ENCODE peak calls at places on chromosomes 11 and 22, in six cellular contexts. One of them, this sample, is unnamed.

GRCh38 chr11:126891556-126892217 is 108.9 kb downstream of the KIRREL3 start:
- DNase-seq in mesenchymal stem cell: no peak
- DNase-seq in H1: no peak
- DNase-seq in IMR-90: no peak
- DNase-seq in mesendoderm: no peak
- DNase-seq in neuronal stem cell: no peak
- DNase-seq in this sample: no peak

GRCh38 chr11:128399186-128399585 is 188.2 kb downstream of the ETS1 start:
- DNase-seq in H1: no peak
- DNase-seq in mesenchymal stem cell: peak
- DNase-seq in IMR-90: peak
- DNase-seq in neuronal stem cell: no peak
- DNase-seq in mesendoderm: peak
- DNase-seq in this sample: no peak

GRCh38 chr11:119368121-119369034 is 13.1 kb downstream of the USP2 start:
- DNase-seq in neuronal stem cell: no peak
- DNase-seq in IMR-90: peak
- DNase-seq in mesenchymal stem cell: peak
- DNase-seq in H1: no peak
- DNase-seq in mesendoderm: no peak
- DNase-seq in this sample: no peak

GRCh38 chr11:116650052-116650451 is 122.7 kb downstream of the BUD13 start:
- DNase-seq in mesenchymal stem cell: no peak
- DNase-seq in H1: no peak
- DNase-seq in neuronal stem cell: no peak
- DNase-seq in IMR-90: no peak
- DNase-seq in mesendoderm: no peak
- DNase-seq in this sample: peak

GRCh38 chr11:117572129-117572528 is 224.9 kb downstream of the DSCAML1 start:
- DNase-seq in H1: no peak
- DNase-seq in mesendoderm: no peak
- DNase-seq in IMR-90: no peak
- DNase-seq in neuronal stem cell: no peak
- DNase-seq in mesenchymal stem cell: no peak
- DNase-seq in this sample: no peak

GRCh38 chr11:25515576-25515975 is 816.4 kb upstream of the ANO3 start:
- DNase-seq in IMR-90: no peak
- DNase-seq in H1: no peak
- DNase-seq in neuronal stem cell: no peak
- DNase-seq in mesendoderm: no peak
- DNase-seq in mesenchymal stem cell: no peak
- DNase-seq in this sample: no peak

GRCh38 chr22:31451709-31452571 is 37.7 kb downstream of the EIF4ENIF1 start:
- DNase-seq in mesenchymal stem cell: peak
- DNase-seq in IMR-90: peak
- DNase-seq in H1: no peak
- DNase-seq in mesendoderm: peak
- DNase-seq in neuronal stem cell: no peak
- DNase-seq in this sample: no peak

GRCh38 chr11:134626032-134626431 is 214.0 kb upstream of the B3GAT1 start:
- DNase-seq in mesendoderm: no peak
- DNase-seq in mesenchymal stem cell: no peak
- DNase-seq in neuronal stem cell: no peak
- DNase-seq in IMR-90: no peak
- DNase-seq in H1: no peak
- DNase-seq in this sample: no peak

GRCh38 chr11:35433588-35433987 is 14.2 kb upstream of the SLC1A2 start:
- DNase-seq in neuronal stem cell: no peak
- DNase-seq in H1: no peak
- DNase-seq in IMR-90: no peak
- DNase-seq in mesenchymal stem cell: no peak
- DNase-seq in mesendoderm: no peak
- DNase-seq in this sample: no peak

GRCh38 chr22:23278883-23279675 is 98.8 kb downstream of the BCR start:
- DNase-seq in neuronal stem cell: no peak
- DNase-seq in mesendoderm: no peak
- DNase-seq in IMR-90: no peak
- DNase-seq in mesenchymal stem cell: no peak
- DNase-seq in H1: no peak
- DNase-seq in this sample: no peak

GRCh38 chr22:36324414-36324813 is 63.4 kb downstream of the MYH9 start:
- DNase-seq in neuronal stem cell: no peak
- DNase-seq in mesendoderm: no peak
- DNase-seq in mesenchymal stem cell: no peak
- DNase-seq in H1: no peak
- DNase-seq in IMR-90: no peak
- DNase-seq in this sample: no peak

GRCh38 chr11:119094816-119095065 is 6.9 kb downstream of the DPAGT1 start:
- DNase-seq in mesendoderm: no peak
- DNase-seq in mesenchymal stem cell: peak
- DNase-seq in neuronal stem cell: peak
- DNase-seq in IMR-90: peak
- DNase-seq in H1: no peak
- DNase-seq in this sample: no peak

GRCh38 chr22:22507743-22508273 is 734 bp downstream of the ZNF280B start:
- DNase-seq in IMR-90: no peak
- DNase-seq in H1: no peak
- DNase-seq in mesendoderm: peak
- DNase-seq in mesenchymal stem cell: no peak
- DNase-seq in neuronal stem cell: no peak
- DNase-seq in this sample: no peak

GRCh38 chr11:68256331-68256741 is 15.4 kb downstream of the C11orf24 start:
- DNase-seq in neuronal stem cell: no peak
- DNase-seq in mesenchymal stem cell: peak
- DNase-seq in H1: no peak
- DNase-seq in IMR-90: peak
- DNase-seq in mesendoderm: no peak
- DNase-seq in this sample: no peak

GRCh38 chr11:1006762-1007161 is 29.8 kb downstream of the MUC6 start:
- DNase-seq in mesendoderm: no peak
- DNase-seq in mesenchymal stem cell: no peak
- DNase-seq in IMR-90: no peak
- DNase-seq in H1: no peak
- DNase-seq in neuronal stem cell: no peak
- DNase-seq in this sample: no peak

DNA sequence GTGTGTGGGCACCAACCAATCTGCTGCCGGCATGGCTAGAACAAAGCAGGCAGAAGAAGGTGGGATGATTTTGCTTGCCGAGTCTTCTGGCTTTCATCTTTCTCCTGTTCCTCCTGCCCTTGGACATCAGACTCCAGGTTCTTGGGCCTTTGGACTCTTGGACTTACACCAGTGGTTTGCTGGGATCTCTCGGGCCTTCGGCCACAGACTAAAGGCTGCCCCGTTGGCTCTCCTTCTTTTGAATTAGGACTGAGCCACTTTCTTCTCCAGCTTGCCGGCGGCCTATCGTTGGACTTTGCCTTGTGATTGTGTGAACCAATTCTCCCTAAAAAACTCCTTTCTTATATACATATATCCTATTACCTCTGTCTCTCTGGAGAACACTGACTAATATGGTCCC is 128.1 kb upstream of the TEAD1 start:
- DNase-seq in H1: no peak
- DNase-seq in neuronal stem cell: no peak
- DNase-seq in mesenchymal stem cell: no peak
- DNase-seq in mesendoderm: no peak
- DNase-seq in IMR-90: no peak
- DNase-seq in this sample: no peak
- H2AK5ac ChIP-seq in H1: no peak
- H2AK5ac ChIP-seq in neuronal stem cell: no peak
- H2AK5ac ChIP-seq in mesenchymal stem cell: no peak
- H2AK5ac ChIP-seq in mesendoderm: no peak
- H2AK5ac ChIP-seq in IMR-90: peak
- H2AK5ac ChIP-seq in this sample: no peak

GRCh38 chr11:6876325-6876724 is at the start of gene OR10A4:
- DNase-seq in neuronal stem cell: no peak
- DNase-seq in mesendoderm: no peak
- DNase-seq in mesenchymal stem cell: no peak
- DNase-seq in H1: no peak
- DNase-seq in IMR-90: no peak
- DNase-seq in this sample: no peak
- H3K23ac ChIP-seq in neuronal stem cell: no peak
- H3K23ac ChIP-seq in mesendoderm: no peak
- H3K23ac ChIP-seq in mesenchymal stem cell: no peak
- H3K23ac ChIP-seq in H1: no peak
- H3K23ac ChIP-seq in IMR-90: no peak
- H3K23ac ChIP-seq in this sample: no peak

DNA sequence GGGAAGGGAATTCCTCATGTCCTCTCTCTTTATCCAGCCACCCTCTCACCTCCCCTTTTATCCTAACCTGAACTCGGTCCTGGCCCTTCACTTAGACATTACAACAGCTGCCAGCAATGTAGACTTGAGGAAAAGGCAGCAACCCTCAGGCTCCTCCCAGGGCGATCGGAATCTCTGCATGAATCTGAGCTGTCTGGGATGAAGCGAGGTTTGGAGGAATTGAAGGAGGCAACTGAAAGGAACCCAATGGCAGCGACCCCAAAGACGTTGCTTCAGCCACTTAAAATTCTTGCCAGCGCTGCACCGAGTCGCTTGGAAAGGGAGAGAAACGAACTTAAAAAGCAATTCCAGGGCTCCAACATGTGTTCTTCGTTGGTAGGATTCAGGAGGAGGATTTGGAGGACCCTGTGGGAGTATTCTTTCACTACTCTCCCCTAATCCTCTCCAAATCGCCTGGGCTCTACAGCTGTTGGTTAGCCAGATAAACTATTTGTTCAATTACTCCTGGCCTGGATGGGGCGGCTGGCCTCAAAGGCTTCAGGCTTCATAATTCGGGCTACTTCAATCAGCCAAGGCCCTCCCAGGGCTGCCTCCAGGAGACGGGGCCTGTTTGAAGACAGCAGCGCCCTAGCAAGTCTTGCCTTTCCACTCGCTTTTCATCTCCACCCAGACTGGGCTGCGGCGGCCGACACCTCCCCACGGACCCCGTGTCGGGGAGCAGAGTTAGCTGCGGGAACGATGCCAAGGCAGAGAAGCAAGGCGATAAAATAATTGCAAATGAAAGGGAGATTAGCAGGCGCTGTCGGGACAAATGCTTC is 72.4 kb upstream of the TMEM45B start:
- DNase-seq in H1: no peak
- DNase-seq in mesenchymal stem cell: no peak
- DNase-seq in neuronal stem cell: no peak
- DNase-seq in IMR-90: no peak
- DNase-seq in mesendoderm: peak
- DNase-seq in this sample: no peak
- H2AK5ac ChIP-seq in H1: no peak
- H2AK5ac ChIP-seq in mesenchymal stem cell: no peak
- H2AK5ac ChIP-seq in neuronal stem cell: peak
- H2AK5ac ChIP-seq in IMR-90: no peak
- H2AK5ac ChIP-seq in mesendoderm: no peak
- H2AK5ac ChIP-seq in this sample: no peak

DNA sequence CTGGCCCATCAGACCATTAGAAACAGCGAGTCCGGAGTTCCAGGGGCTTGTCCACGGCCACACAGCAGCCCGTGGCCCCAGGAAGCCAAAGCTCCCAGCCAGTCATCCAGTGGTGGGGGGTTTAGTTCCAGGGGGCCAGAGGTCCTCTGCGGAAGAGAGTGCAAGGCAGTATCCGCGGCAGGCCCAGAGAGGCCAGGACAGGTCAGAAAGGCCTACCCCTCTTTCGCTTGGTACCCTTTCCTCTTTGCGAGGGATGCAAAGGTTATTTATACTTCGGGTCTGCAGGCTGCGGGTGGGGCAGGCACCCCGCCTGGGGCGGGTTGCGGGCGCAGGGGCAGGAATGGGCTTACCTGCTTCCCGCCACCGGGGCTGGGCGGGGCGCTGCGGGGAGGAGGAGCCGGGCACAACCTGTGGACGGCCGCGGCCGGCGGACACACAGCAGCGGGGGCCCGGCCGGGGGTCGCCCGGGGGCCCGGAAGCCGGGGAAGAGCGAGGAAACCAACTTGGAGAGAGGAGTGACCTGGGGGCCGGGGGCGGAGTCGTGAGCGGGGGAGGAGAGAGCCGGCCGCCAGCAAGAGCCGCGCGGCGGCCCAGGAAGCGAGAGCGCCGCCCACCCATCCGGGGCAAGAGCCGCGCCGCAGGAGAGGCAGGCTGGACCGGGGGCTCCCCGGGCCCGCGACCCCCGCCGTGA is at the start of gene SH3BP1:
- DNase-seq in mesendoderm: peak
- DNase-seq in neuronal stem cell: no peak
- DNase-seq in H1: no peak
- DNase-seq in mesenchymal stem cell: peak
- DNase-seq in IMR-90: no peak
- DNase-seq in this sample: peak
- H3K23ac ChIP-seq in mesendoderm: peak
- H3K23ac ChIP-seq in neuronal stem cell: peak
- H3K23ac ChIP-seq in H1: no peak
- H3K23ac ChIP-seq in mesenchymal stem cell: peak
- H3K23ac ChIP-seq in IMR-90: peak
- H3K23ac ChIP-seq in this sample: no peak

GRCh38 chr11:43933226-43933607 is 9.2 kb upstream of the C11orf96 start:
- DNase-seq in H1: no peak
- DNase-seq in mesenchymal stem cell: no peak
- DNase-seq in mesendoderm: no peak
- DNase-seq in neuronal stem cell: no peak
- DNase-seq in IMR-90: no peak
- DNase-seq in this sample: no peak

GRCh38 chr11:43931717-43932039 is 10.8 kb upstream of the C11orf96 start:
- DNase-seq in H1: no peak
- DNase-seq in neuronal stem cell: no peak
- DNase-seq in mesenchymal stem cell: no peak
- DNase-seq in mesendoderm: no peak
- DNase-seq in IMR-90: no peak
- DNase-seq in this sample: no peak

GRCh38 chr11:43934359-43935130 is 7.9 kb upstream of the C11orf96 start:
- DNase-seq in neuronal stem cell: no peak
- DNase-seq in IMR-90: no peak
- DNase-seq in mesenchymal stem cell: no peak
- DNase-seq in mesendoderm: no peak
- DNase-seq in H1: no peak
- DNase-seq in this sample: no peak

GRCh38 chr11:43935131-43935979 is 7.1 kb upstream of the C11orf96 start:
- DNase-seq in H1: no peak
- DNase-seq in mesenchymal stem cell: no peak
- DNase-seq in IMR-90: no peak
- DNase-seq in mesendoderm: no peak
- DNase-seq in neuronal stem cell: no peak
- DNase-seq in this sample: no peak

GRCh38 chr11:43933608-43934358 is 8.7 kb upstream of the C11orf96 start:
- DNase-seq in mesenchymal stem cell: no peak
- DNase-seq in mesendoderm: no peak
- DNase-seq in H1: no peak
- DNase-seq in neuronal stem cell: no peak
- DNase-seq in IMR-90: peak
- DNase-seq in this sample: no peak
- H2AK5ac ChIP-seq in mesenchymal stem cell: no peak
- H2AK5ac ChIP-seq in mesendoderm: no peak
- H2AK5ac ChIP-seq in H1: peak
- H2AK5ac ChIP-seq in neuronal stem cell: peak
- H2AK5ac ChIP-seq in IMR-90: no peak
- H2AK5ac ChIP-seq in this sample: no peak

This sample was measured in H9.